ENCODE peak calls at places on chromosome 18, in eight cellular contexts. C is K562, V is HCT116, X is IMR-90, Y is GM23338, B is astrocyte, M is trophoblast cell, G is PC-9. I is an unnamed sample. For H3K4me1, the result is how much of the 10 kb centered on the place peaks cover.

GRCh38 chr18:27005589-27005988 is 140.1 kb upstream of the AQP4 start:
- DNase-seq in C (no peak), V (peak), X (no peak), Y (peak), B (no peak), M (no peak), G (no peak), I (peak)

GRCh38 chr18:70292628-70293027 is 3.8 kb downstream of the SOCS6 start:
- DNase-seq in C (no peak), V (no peak), X (no peak), Y (no peak), B (no peak), M (no peak), G (no peak), I (no peak)

GRCh38 chr18:58429442-58429841 is 199.4 kb downstream of the ALPK2 start:
- DNase-seq in C (no peak), V (no peak), X (no peak), Y (no peak), B (no peak), M (no peak), G (no peak), I (no peak)

GRCh38 chr18:3713166-3713565 is 263.2 kb downstream of the TGIF1 start:
- DNase-seq in C (no peak), V (no peak), X (no peak), Y (no peak), B (peak), M (no peak), G (no peak), I (no peak)

GRCh38 chr18:34794346-34794745 is 84.2 kb downstream of the DTNA start:
- DNase-seq in C (no peak), V (no peak), X (no peak), Y (no peak), B (no peak), M (no peak), G (no peak), I (peak)

GRCh38 chr18:30192216-30192615 is 850.3 kb downstream of the DSC3 start:
- DNase-seq in C (no peak), V (no peak), X (no peak), Y (peak), B (no peak), M (no peak), G (no peak), I (peak)

GRCh38 chr18:998976-999375 is 94.3 kb downstream of the ADCYAP1 start:
- DNase-seq in C (no peak), V (no peak), X (no peak), Y (peak), B (no peak), M (peak), G (no peak), I (peak)

GRCh38 chr18:1488957-1489356 is 584.3 kb downstream of the ADCYAP1 start:
- DNase-seq in C (no peak), V (no peak), X (no peak), Y (no peak), B (no peak), M (no peak), G (no peak), I (no peak)

GRCh38 chr18:50793641-50794565 is 25.9 kb downstream of the MRO start:
- DNase-seq in C (no peak), V (no peak), X (no peak), Y (no peak), B (no peak), M (peak), G (no peak), I (no peak)

GRCh38 chr18:60534539-60534938 is 162.0 kb upstream of the MC4R start:
- DNase-seq in C (no peak), V (no peak), X (peak), Y (no peak), B (peak), M (no peak), G (no peak), I (no peak)

GRCh38 chr18:7885763-7886295 is 318.7 kb downstream of the PTPRM start:
- DNase-seq in C (no peak), V (no peak), X (no peak), Y (no peak), B (no peak), M (no peak), G (no peak), I (no peak)
- H3K4me2 ChIP-seq in C (no peak), V (no peak), X (no peak), Y (no peak), B (no peak), M (no peak), G (no peak), I (no peak)

DNA sequence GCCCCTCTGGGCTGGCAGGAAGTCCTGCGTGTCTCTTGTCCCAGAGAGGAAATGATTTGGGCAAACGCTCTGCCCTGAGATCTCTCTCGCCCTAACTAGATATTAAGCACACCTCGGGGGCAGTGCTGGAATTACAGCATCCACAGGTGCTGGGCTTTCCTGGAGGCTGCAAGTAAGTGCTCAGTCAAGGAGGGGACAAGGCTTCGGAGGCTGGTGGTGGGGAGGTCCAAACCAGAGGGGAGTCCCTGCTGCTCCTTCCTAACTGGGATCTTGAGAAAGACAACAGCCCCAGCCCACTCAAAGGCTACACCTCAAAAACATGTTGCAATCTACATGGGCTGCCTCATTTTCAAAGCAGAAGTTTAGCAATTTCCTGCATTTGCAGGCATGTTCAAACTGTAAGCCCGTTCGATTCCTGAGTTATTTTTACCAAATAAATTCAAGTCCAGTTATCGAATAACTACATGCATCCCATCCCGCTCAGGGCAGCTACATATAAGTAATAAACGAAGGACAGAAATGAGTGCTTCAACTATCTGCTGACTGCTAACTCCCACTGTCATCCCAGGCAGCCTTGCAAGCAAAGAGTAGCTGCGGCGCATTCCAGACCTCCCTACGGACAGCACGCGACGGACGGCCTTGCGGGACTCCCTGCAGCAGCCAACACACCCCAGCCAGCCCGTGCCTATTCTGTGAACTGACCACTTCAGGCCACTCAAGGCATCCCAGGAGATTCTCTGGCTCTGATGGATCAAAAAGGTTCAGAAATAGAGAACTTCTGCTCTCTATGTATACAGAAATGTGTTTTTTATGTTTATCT is 27.5 kb downstream of the ZNF516 start:
- DNase-seq in C (no peak), V (no peak), X (peak), Y (no peak), B (no peak), M (no peak), G (no peak), I (peak)
- H3K4me1 ChIP-seq in C (under half), V (under half), X (under half), Y (under half), B (under half), M (under half), G (under half), I (under half)

GRCh38 chr18:55983433-55983832 is 395.4 kb upstream of the TCF4 start:
- DNase-seq in C (no peak), V (no peak), X (peak), Y (no peak), B (peak), M (no peak), G (no peak), I (no peak)

GRCh38 chr18:55988537-55988936 is 400.5 kb upstream of the TCF4 start:
- DNase-seq in C (no peak), V (no peak), X (peak), Y (no peak), B (no peak), M (peak), G (no peak), I (no peak)

GRCh38 chr18:55981712-55982475 is 393.9 kb upstream of the TCF4 start:
- DNase-seq in C (peak), V (no peak), X (no peak), Y (no peak), B (no peak), M (no peak), G (no peak), I (no peak)

DNA sequence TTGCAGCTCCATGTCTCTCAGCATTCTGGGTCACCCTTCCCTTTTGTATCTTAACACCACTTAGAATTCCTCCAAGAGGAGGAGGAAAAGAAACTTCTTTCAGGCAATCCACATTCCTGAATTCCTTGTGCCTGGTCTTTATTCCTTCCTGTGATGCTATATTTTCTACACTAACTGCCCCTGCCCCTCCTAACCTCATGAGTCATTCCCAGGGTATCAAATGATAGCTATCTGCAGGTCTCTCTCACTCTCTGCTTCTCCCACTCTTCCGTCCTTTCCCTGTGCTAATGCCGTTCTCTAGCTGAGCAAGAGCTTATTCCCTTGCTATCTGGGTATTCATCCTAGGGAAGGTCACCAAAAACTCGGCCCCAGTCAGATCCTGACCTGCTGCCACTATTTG is 395.0 kb upstream of the TCF4 start:
- DNase-seq in C (peak), V (no peak), X (peak), Y (peak), B (peak), M (no peak), G (no peak), I (no peak)
- H3K4me2 ChIP-seq in C (peak), V (no peak), X (peak), Y (peak), B (peak), M (no peak), G (no peak), I (no peak)

GRCh38 chr18:55504808-55505207 is 83.2 kb downstream of the TCF4 start:
- DNase-seq in C (no peak), V (no peak), X (no peak), Y (no peak), B (no peak), M (no peak), G (no peak), I (no peak)
- H3K4me1 ChIP-seq in C (under half), V (under half), X (under half), Y (half or more), B (half or more), M (under half), G (under half), I (under half)

GRCh38 chr18:49055787-49056186 is 105.0 kb upstream of the SMAD7 start:
- DNase-seq in C (peak), V (no peak), X (peak), Y (no peak), B (peak), M (peak), G (peak), I (no peak)
- H3K4me2 ChIP-seq in C (no peak), V (peak), X (peak), Y (no peak), B (peak), M (no peak), G (peak), I (no peak)

GRCh38 chr18:78762753-78763152 is 216.9 kb upstream of the SALL3 start:
- DNase-seq in C (no peak), V (no peak), X (no peak), Y (no peak), B (no peak), M (no peak), G (no peak), I (no peak)
- H3K4me1 ChIP-seq in C (under half), V (under half), X (under half), Y (under half), B (under half), M (under half), G (under half), I (under half)

GRCh38 chr18:28916436-28916835 is 739.5 kb upstream of the CDH2 start:
- DNase-seq in C (no peak), V (no peak), X (no peak), Y (no peak), B (peak), M (no peak), G (no peak), I (no peak)
- H3K4me2 ChIP-seq in C (no peak), V (no peak), X (no peak), Y (no peak), B (no peak), M (no peak), G (no peak), I (no peak)

DNA sequence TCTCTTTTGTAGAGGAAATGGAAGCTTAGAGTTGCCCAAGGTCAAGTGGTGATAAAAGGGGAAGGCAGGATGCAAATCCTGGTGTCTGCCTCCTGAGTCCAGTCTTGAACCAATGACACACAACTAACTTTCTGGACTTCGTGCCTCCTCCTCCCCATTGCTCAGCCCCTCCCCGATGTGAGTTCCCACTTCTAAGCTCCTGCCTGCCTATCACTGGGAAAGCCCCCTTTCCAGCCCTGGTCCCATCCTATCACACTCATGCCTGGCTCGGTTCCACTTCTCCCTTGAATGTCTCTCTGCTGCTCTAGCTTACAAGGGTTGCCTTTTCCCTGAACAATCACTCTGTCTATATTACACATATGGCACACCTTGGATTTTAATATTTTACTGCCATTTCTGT is 6.9 kb upstream of the CTIF start:
- DNase-seq in C (no peak), V (no peak), X (no peak), Y (no peak), B (no peak), M (no peak), G (no peak), I (no peak)
- H3K4me1 ChIP-seq in C (under half), V (under half), X (under half), Y (under half), B (under half), M (under half), G (under half), I (under half)

GRCh38 chr18:23740105-23740830 is 51.0 kb downstream of the LAMA3 start:
- DNase-seq in C (no peak), V (no peak), X (no peak), Y (no peak), B (peak), M (peak), G (peak), I (no peak)
- H3K4me2 ChIP-seq in C (no peak), V (no peak), X (no peak), Y (no peak), B (no peak), M (no peak), G (no peak), I (peak)